ENCODE peak calls at places on chromosomes 11 and 22, in six cellular contexts. One of them, this sample, is unnamed.

GRCh38 chr11:68551777-68552176 is 91.2 kb downstream of the PPP6R3 start:
- DNase-seq in K562: no peak
- DNase-seq in endothelial cell of umbilical vein: no peak
- DNase-seq in WTC11: no peak
- DNase-seq in A549: no peak
- DNase-seq in HepG2: no peak
- DNase-seq in this sample: no peak

GRCh38 chr11:28009383-28009782 is 98.6 kb downstream of the KIF18A start:
- DNase-seq in A549: no peak
- DNase-seq in HepG2: no peak
- DNase-seq in K562: no peak
- DNase-seq in endothelial cell of umbilical vein: no peak
- DNase-seq in WTC11: no peak
- DNase-seq in this sample: no peak

GRCh38 chr11:44784438-44784760 is 57.6 kb downstream of the TSPAN18 start:
- DNase-seq in HepG2: no peak
- DNase-seq in endothelial cell of umbilical vein: no peak
- DNase-seq in A549: no peak
- DNase-seq in WTC11: no peak
- DNase-seq in K562: no peak
- DNase-seq in this sample: no peak

GRCh38 chr11:340539-341512 is 20.2 kb upstream of the IFITM3 start:
- DNase-seq in K562: no peak
- DNase-seq in A549: no peak
- DNase-seq in HepG2: no peak
- DNase-seq in endothelial cell of umbilical vein: no peak
- DNase-seq in WTC11: no peak
- DNase-seq in this sample: no peak

GRCh38 chr11:12539570-12539969 is 134.7 kb upstream of the TEAD1 start:
- DNase-seq in A549: no peak
- DNase-seq in HepG2: no peak
- DNase-seq in WTC11: no peak
- DNase-seq in endothelial cell of umbilical vein: peak
- DNase-seq in K562: no peak
- DNase-seq in this sample: no peak

GRCh38 chr11:107265591-107265990 is 192.0 kb downstream of the CWF19L2 start:
- DNase-seq in K562: no peak
- DNase-seq in HepG2: no peak
- DNase-seq in endothelial cell of umbilical vein: no peak
- DNase-seq in WTC11: no peak
- DNase-seq in A549: no peak
- DNase-seq in this sample: no peak

GRCh38 chr11:125489166-125489565 is 6.9 kb downstream of the FEZ1 start:
- DNase-seq in A549: no peak
- DNase-seq in K562: no peak
- DNase-seq in WTC11: no peak
- DNase-seq in endothelial cell of umbilical vein: no peak
- DNase-seq in HepG2: no peak
- DNase-seq in this sample: no peak

GRCh38 chr11:79241205-79241604 is 199.6 kb downstream of the TENM4 start:
- DNase-seq in HepG2: no peak
- DNase-seq in A549: no peak
- DNase-seq in K562: no peak
- DNase-seq in endothelial cell of umbilical vein: no peak
- DNase-seq in WTC11: no peak
- DNase-seq in this sample: no peak

GRCh38 chr11:12717851-12718291 is 43.6 kb downstream of the TEAD1 start:
- DNase-seq in K562: no peak
- DNase-seq in endothelial cell of umbilical vein: no peak
- DNase-seq in HepG2: no peak
- DNase-seq in WTC11: no peak
- DNase-seq in A549: no peak
- DNase-seq in this sample: peak

GRCh38 chr11:120129570-120129969 is 8.3 kb downstream of the TRIM29 start:
- DNase-seq in A549: no peak
- DNase-seq in WTC11: peak
- DNase-seq in HepG2: no peak
- DNase-seq in endothelial cell of umbilical vein: no peak
- DNase-seq in K562: no peak
- DNase-seq in this sample: no peak

GRCh38 chr11:66046901-66047300 is 2.1 kb downstream of the GAL3ST3 start:
- DNase-seq in A549: no peak
- DNase-seq in endothelial cell of umbilical vein: no peak
- DNase-seq in WTC11: no peak
- DNase-seq in HepG2: no peak
- DNase-seq in K562: no peak
- DNase-seq in this sample: no peak

GRCh38 chr11:44468338-44468988 is 97.0 kb upstream of the CD82 start:
- DNase-seq in HepG2: no peak
- DNase-seq in endothelial cell of umbilical vein: no peak
- DNase-seq in WTC11: no peak
- DNase-seq in A549: no peak
- DNase-seq in K562: no peak
- DNase-seq in this sample: no peak

GRCh38 chr11:78820722-78821121 is 246.1 kb upstream of the NARS2 start:
- DNase-seq in HepG2: no peak
- DNase-seq in WTC11: no peak
- DNase-seq in K562: no peak
- DNase-seq in A549: no peak
- DNase-seq in endothelial cell of umbilical vein: no peak
- DNase-seq in this sample: no peak

GRCh38 chr11:30474151-30474954 is 111.8 kb downstream of the MPPED2 start:
- DNase-seq in A549: no peak
- DNase-seq in HepG2: no peak
- DNase-seq in WTC11: no peak
- DNase-seq in endothelial cell of umbilical vein: no peak
- DNase-seq in K562: no peak
- DNase-seq in this sample: no peak

GRCh38 chr11:9187616-9188015 is 77.5 kb downstream of the DENND5A start:
- DNase-seq in endothelial cell of umbilical vein: no peak
- DNase-seq in A549: no peak
- DNase-seq in K562: no peak
- DNase-seq in HepG2: no peak
- DNase-seq in WTC11: no peak
- DNase-seq in this sample: no peak

GRCh38 chr11:15551897-15552851 is 437.5 kb downstream of the INSC start:
- DNase-seq in WTC11: no peak
- DNase-seq in HepG2: no peak
- DNase-seq in K562: no peak
- DNase-seq in endothelial cell of umbilical vein: peak
- DNase-seq in A549: no peak
- DNase-seq in this sample: peak

GRCh38 chr11:31803813-31804438 is 7.2 kb downstream of the PAX6 start:
- DNase-seq in endothelial cell of umbilical vein: no peak
- DNase-seq in WTC11: no peak
- DNase-seq in A549: no peak
- DNase-seq in K562: no peak
- DNase-seq in HepG2: no peak
- DNase-seq in this sample: no peak

GRCh38 chr11:69292221-69292648 is 1.7 kb upstream of the MYEOV start:
- DNase-seq in K562: peak
- DNase-seq in A549: no peak
- DNase-seq in endothelial cell of umbilical vein: peak
- DNase-seq in HepG2: no peak
- DNase-seq in WTC11: peak
- DNase-seq in this sample: no peak

GRCh38 chr11:75461136-75461535 is 28.1 kb upstream of the KLHL35 start:
- DNase-seq in K562: no peak
- DNase-seq in WTC11: no peak
- DNase-seq in endothelial cell of umbilical vein: no peak
- DNase-seq in HepG2: no peak
- DNase-seq in A549: no peak
- DNase-seq in this sample: no peak

GRCh38 chr11:134024420-134025085 is 44.3 kb upstream of the JAM3 start:
- DNase-seq in K562: no peak
- DNase-seq in HepG2: no peak
- DNase-seq in A549: no peak
- DNase-seq in WTC11: no peak
- DNase-seq in endothelial cell of umbilical vein: no peak
- DNase-seq in this sample: no peak

GRCh38 chr22:37153901-37154300 is 4.2 kb upstream of the IL2RB start:
- DNase-seq in A549: no peak
- DNase-seq in HepG2: no peak
- DNase-seq in K562: no peak
- DNase-seq in WTC11: no peak
- DNase-seq in endothelial cell of umbilical vein: no peak
- DNase-seq in this sample: no peak

GRCh38 chr11:27722945-27723344 is 22.7 kb upstream of the BDNF start:
- DNase-seq in WTC11: peak
- DNase-seq in K562: no peak
- DNase-seq in A549: no peak
- DNase-seq in HepG2: no peak
- DNase-seq in endothelial cell of umbilical vein: no peak
- DNase-seq in this sample: no peak

GRCh38 chr11:86592659-86593451 is 79.6 kb downstream of the ME3 start:
- DNase-seq in K562: peak
- DNase-seq in endothelial cell of umbilical vein: peak
- DNase-seq in WTC11: no peak
- DNase-seq in A549: peak
- DNase-seq in HepG2: peak
- DNase-seq in this sample: no peak

GRCh38 chr11:78420796-78421209 is 3.2 kb upstream of the GAB2 start:
- DNase-seq in HepG2: no peak
- DNase-seq in WTC11: no peak
- DNase-seq in A549: no peak
- DNase-seq in K562: no peak
- DNase-seq in endothelial cell of umbilical vein: peak
- DNase-seq in this sample: no peak

GRCh38 chr11:47248664-47249377 is at the start of gene ACP2:
- DNase-seq in endothelial cell of umbilical vein: peak
- DNase-seq in A549: peak
- DNase-seq in HepG2: peak
- DNase-seq in WTC11: peak
- DNase-seq in K562: peak
- DNase-seq in this sample: peak

GRCh38 chr22:19066531-19067271 is 55.5 kb downstream of the DGCR2 start:
- DNase-seq in A549: no peak
- DNase-seq in HepG2: no peak
- DNase-seq in K562: no peak
- DNase-seq in endothelial cell of umbilical vein: no peak
- DNase-seq in WTC11: no peak
- DNase-seq in this sample: no peak

GRCh38 chr11:126229782-126230540 is 18.4 kb downstream of the FAM118B start:
- DNase-seq in A549: no peak
- DNase-seq in K562: no peak
- DNase-seq in WTC11: no peak
- DNase-seq in HepG2: no peak
- DNase-seq in endothelial cell of umbilical vein: peak
- DNase-seq in this sample: no peak

GRCh38 chr11:12746593-12747097 is 72.4 kb downstream of the TEAD1 start:
- DNase-seq in HepG2: peak
- DNase-seq in A549: no peak
- DNase-seq in endothelial cell of umbilical vein: no peak
- DNase-seq in K562: peak
- DNase-seq in WTC11: peak
- DNase-seq in this sample: peak

GRCh38 chr11:2885676-2886081 is at the start of gene CDKN1C:
- DNase-seq in HepG2: no peak
- DNase-seq in endothelial cell of umbilical vein: peak
- DNase-seq in A549: peak
- DNase-seq in K562: peak
- DNase-seq in WTC11: peak
- DNase-seq in this sample: peak

GRCh38 chr11:61854966-61855714 is 27.0 kb downstream of the FADS2 start:
- DNase-seq in WTC11: no peak
- DNase-seq in A549: no peak
- DNase-seq in HepG2: no peak
- DNase-seq in endothelial cell of umbilical vein: no peak
- DNase-seq in K562: no peak
- DNase-seq in this sample: no peak

GRCh38 chr11:61860054-61860903 is 31.1 kb downstream of the FADS3 start:
- DNase-seq in A549: no peak
- DNase-seq in HepG2: no peak
- DNase-seq in endothelial cell of umbilical vein: no peak
- DNase-seq in WTC11: no peak
- DNase-seq in K562: peak
- DNase-seq in this sample: no peak

GRCh38 chr11:61854206-61854875 is 26.2 kb downstream of the FADS2 start:
- DNase-seq in A549: no peak
- DNase-seq in HepG2: no peak
- DNase-seq in WTC11: no peak
- DNase-seq in endothelial cell of umbilical vein: no peak
- DNase-seq in K562: no peak
- DNase-seq in this sample: no peak

GRCh38 chr11:61853698-61854169 is 25.6 kb downstream of the FADS2 start:
- DNase-seq in endothelial cell of umbilical vein: no peak
- DNase-seq in WTC11: no peak
- DNase-seq in HepG2: no peak
- DNase-seq in A549: no peak
- DNase-seq in K562: no peak
- DNase-seq in this sample: no peak

GRCh38 chr11:61855939-61856730 is 28.0 kb downstream of the FADS2 start:
- DNase-seq in K562: no peak
- DNase-seq in endothelial cell of umbilical vein: no peak
- DNase-seq in HepG2: no peak
- DNase-seq in WTC11: no peak
- DNase-seq in A549: no peak
- DNase-seq in this sample: no peak
- TF ChIP-seq JUN in K562: no peak
- TF ChIP-seq JUN in endothelial cell of umbilical vein: no peak
- TF ChIP-seq JUN in HepG2: no peak
- TF ChIP-seq JUN in WTC11: no peak
- TF ChIP-seq JUN in A549: no peak
- TF ChIP-seq JUN in this sample: no peak

DNA sequence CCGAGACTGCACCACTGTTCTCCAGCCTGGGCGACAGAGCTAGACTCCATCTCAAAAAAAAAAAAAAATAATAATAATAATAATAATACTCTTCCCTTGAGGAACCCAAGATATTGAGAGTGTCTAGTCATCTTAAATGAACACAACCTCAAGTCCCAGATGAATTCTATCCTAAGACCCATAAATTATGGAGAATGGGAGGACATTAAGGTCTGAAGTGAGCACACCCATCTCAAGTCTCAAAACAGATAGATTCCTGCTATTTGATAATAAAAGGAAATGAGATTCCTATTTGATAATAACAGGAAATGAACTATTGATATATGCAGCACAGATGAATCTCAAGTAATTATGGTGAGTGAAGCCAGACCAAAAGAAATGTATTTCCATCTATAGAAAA is 51.5 kb downstream of the MAPK1 start:
- DNase-seq in K562: no peak
- DNase-seq in WTC11: no peak
- DNase-seq in HepG2: no peak
- DNase-seq in A549: no peak
- DNase-seq in endothelial cell of umbilical vein: peak
- DNase-seq in this sample: no peak
- TF ChIP-seq JUN in K562: no peak
- TF ChIP-seq JUN in WTC11: no peak
- TF ChIP-seq JUN in HepG2: no peak
- TF ChIP-seq JUN in A549: no peak
- TF ChIP-seq JUN in endothelial cell of umbilical vein: no peak
- TF ChIP-seq JUN in this sample: no peak

GRCh38 chr22:24989541-24989951 is 37.0 kb downstream of the KIAA1671 start:
- DNase-seq in A549: no peak
- DNase-seq in HepG2: no peak
- DNase-seq in WTC11: no peak
- DNase-seq in K562: no peak
- DNase-seq in endothelial cell of umbilical vein: no peak
- DNase-seq in this sample: no peak
- TF ChIP-seq JUN in A549: no peak
- TF ChIP-seq JUN in HepG2: no peak
- TF ChIP-seq JUN in WTC11: no peak
- TF ChIP-seq JUN in K562: no peak
- TF ChIP-seq JUN in endothelial cell of umbilical vein: no peak
- TF ChIP-seq JUN in this sample: no peak

GRCh38 chr22:41480397-41480735 is 11.4 kb downstream of the ACO2 start:
- DNase-seq in K562: no peak
- DNase-seq in endothelial cell of umbilical vein: no peak
- DNase-seq in HepG2: no peak
- DNase-seq in WTC11: no peak
- DNase-seq in A549: no peak
- DNase-seq in this sample: no peak
- TF ChIP-seq JUN in K562: no peak
- TF ChIP-seq JUN in endothelial cell of umbilical vein: no peak
- TF ChIP-seq JUN in HepG2: no peak
- TF ChIP-seq JUN in WTC11: no peak
- TF ChIP-seq JUN in A549: no peak
- TF ChIP-seq JUN in this sample: no peak

This sample was measured in H1.